ENCODE peak calls at places on chromosomes 16 and 17, in ten cellular contexts. T is thoracic aorta, V is AG09319, I is ELR, S is T-cell, F is ACHN, R is A549, G is caudate nucleus, K is activated gamma-delta T cell treated with Interleukin-2 at 50 U/mL for 16 hours, M is activated T-cell treated with anti-CD3 and anti-CD28 coated beads for 1 hour. Q is an unnamed sample.

GRCh38 chr16:75272097-75272548 is 20.7 kb upstream of the BCAR1 start:
- DNase-seq in I (no peak), R (no peak), T (no peak), F (no peak), G (no peak), S (no peak), M (no peak), K (no peak), V (no peak), Q (no peak)

GRCh38 chr17:67245694-67246397 is 850 bp upstream of the HELZ start:
- DNase-seq in T (no peak), I (peak; percentile 34), V (no peak), M (peak; percentile 17), R (peak; percentile 17), F (peak; percentile 21), S (peak; percentile 40), K (peak; percentile 53), G (no peak), Q (no peak)

GRCh38 chr16:27424772-27425498 is 23.0 kb downstream of the IL21R start:
- DNase-seq in F (no peak), M (no peak), V (no peak), T (no peak), K (no peak), I (no peak), R (no peak), G (no peak), S (no peak), Q (no peak)

GRCh38 chr17:68771867-68772515 is 170.8 kb upstream of the FAM20A start:
- DNase-seq in I (peak; percentile 80), G (no peak), M (no peak), R (peak; percentile 74), S (no peak), K (no peak), T (no peak), V (peak; percentile 56), F (peak; percentile 63), Q (peak; percentile 35)

GRCh38 chr16:35352431-35352830 is 1893.0 kb downstream of the TP53TG3F start:
- DNase-seq in S (no peak), K (no peak), R (no peak), V (no peak), I (no peak), F (no peak), M (no peak), G (no peak), T (no peak), Q (no peak)

GRCh38 chr16:69861276-69862030 is 89.7 kb upstream of the CLEC18A start:
- DNase-seq in F (no peak), I (no peak), G (peak; percentile 70), K (no peak), T (peak; percentile 50), V (no peak), M (no peak), R (no peak), S (no peak), Q (peak; percentile 68)

GRCh38 chr17:50636145-50636803 is 1.6 kb downstream of the ABCC3 start:
- DNase-seq in V (no peak), F (no peak), R (peak; percentile 49), S (no peak), M (no peak), I (no peak), K (no peak), T (no peak), G (no peak), Q (no peak)

GRCh38 chr17:7114875-7115614 is 423 bp upstream of the ASGR2 start:
- DNase-seq in S (no peak), G (no peak), T (no peak), M (no peak), K (no peak), F (no peak), R (no peak), I (no peak), V (no peak), Q (no peak)

GRCh38 chr17:59365383-59365981 is 34.0 kb downstream of the YPEL2 start:
- DNase-seq in S (peak; percentile 10), T (no peak), K (no peak), I (no peak), V (no peak), F (no peak), G (peak; percentile 14), M (no peak), R (no peak), Q (no peak)

Q was measured in GM04503.